ENCODE peak calls at places on chromosomes 13 and 19, in five cellular contexts. T is H1, M is HepG2, W is GM12878, Y is NT2/D1. U is an unnamed sample.

GRCh38 chr13:60020288-60020687 is 143.4 kb downstream of the DIAPH3 start:
- DNase-seq in W (no peak), M (no peak), T (no peak), Y (no peak), U (no peak)

GRCh38 chr13:63472736-63473135 is 2057.1 kb upstream of the PCDH20 start:
- DNase-seq in W (no peak), T (no peak), Y (no peak), M (no peak), U (peak)

GRCh38 chr19:15251010-15251748 is 18.9 kb upstream of the EPHX3 start:
- DNase-seq in W (no peak), M (no peak), T (no peak), Y (no peak), U (no peak)

GRCh38 chr13:44362394-44363040 is 11.1 kb upstream of the SERP2 start:
- DNase-seq in Y (no peak), T (no peak), W (no peak), M (no peak), U (no peak)

GRCh38 chr19:3479177-3479818 is 1.0 kb downstream of the SMIM24 start:
- DNase-seq in W (no peak), T (peak), M (no peak), Y (no peak), U (peak)

GRCh38 chr13:99895428-99895998 is 76.1 kb downstream of the ZIC5 start:
- DNase-seq in T (no peak), Y (no peak), W (no peak), M (no peak), U (no peak)

GRCh38 chr13:39765801-39766463 is 110.5 kb downstream of the COG6 start:
- DNase-seq in M (no peak), W (no peak), Y (no peak), T (no peak), U (no peak)

GRCh38 chr19:38564981-38565685 is 52.6 kb downstream of the MAP4K1 start:
- DNase-seq in W (no peak), M (no peak), Y (no peak), T (no peak), U (no peak)

GRCh38 chr19:36449059-36449670 is 30.7 kb upstream of the ZFP82 start:
- DNase-seq in Y (no peak), W (no peak), M (no peak), T (no peak), U (no peak)

GRCh38 chr13:79806821-79807220 is 325.9 kb downstream of the NDFIP2 start:
- DNase-seq in T (no peak), W (no peak), M (no peak), Y (no peak), U (no peak)

GRCh38 chr19:336067-336614 is 8.5 kb downstream of the MIER2 start:
- DNase-seq in W (no peak), M (no peak), T (no peak), Y (no peak), U (no peak)

GRCh38 chr13:57629391-57629804 is 2.1 kb upstream of the PCDH17 start:
- DNase-seq in Y (no peak), T (no peak), W (no peak), M (no peak), U (peak)

GRCh38 chr19:42392165-42392564 is 2.1 kb upstream of the CNFN start:
- DNase-seq in T (no peak), M (no peak), W (no peak), Y (no peak), U (no peak)

DNA sequence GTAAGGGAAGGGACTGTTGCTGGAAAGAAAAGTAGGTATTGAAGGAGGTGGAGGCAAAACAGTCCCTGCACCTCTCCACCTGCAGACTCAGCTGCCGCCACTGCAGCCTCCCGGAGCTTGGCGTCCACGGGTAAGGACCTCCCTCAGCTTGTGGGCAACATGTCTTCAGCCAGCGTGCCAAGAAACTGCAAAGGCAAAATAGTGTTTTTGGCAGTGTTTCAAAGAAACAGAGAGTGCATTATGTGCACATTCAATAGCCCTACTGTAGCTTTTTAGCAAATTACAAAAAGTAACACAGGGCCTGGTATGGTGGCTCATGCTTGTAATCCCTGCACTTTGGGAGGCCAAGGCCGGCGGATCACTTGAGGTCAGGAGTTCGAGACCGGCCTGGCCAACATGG is 57.4 kb downstream of the ATP11A start:
- DNase-seq in M (no peak), W (no peak), Y (no peak), T (no peak), U (no peak)
- TF ChIP-seq SUZ12 in M (no peak), W (no peak), Y (no peak), T (no peak), U (no peak)

DNA sequence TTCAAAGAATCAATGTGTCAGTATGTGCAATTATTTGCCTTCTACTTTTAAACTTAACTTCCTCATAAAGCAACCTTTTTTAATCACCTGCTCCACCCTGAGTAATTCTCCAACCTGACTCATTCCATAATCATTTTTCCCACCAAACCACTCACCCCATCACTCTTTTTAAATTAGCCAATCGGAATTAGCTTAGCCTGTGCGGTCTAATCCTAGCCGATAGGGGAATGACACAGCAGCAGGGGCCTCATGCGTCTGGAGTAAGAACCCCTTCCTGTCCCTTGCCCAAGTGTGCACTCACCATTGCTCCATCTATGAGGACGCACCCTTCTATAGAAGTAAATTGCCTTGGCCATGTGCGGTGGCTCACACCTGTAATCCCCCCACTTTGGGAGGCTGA is 27.4 kb upstream of the ZNF83 start:
- DNase-seq in Y (no peak), M (no peak), T (no peak), W (no peak), U (no peak)
- TF ChIP-seq SUZ12 in Y (no peak), M (no peak), T (no peak), W (no peak), U (no peak)

DNA sequence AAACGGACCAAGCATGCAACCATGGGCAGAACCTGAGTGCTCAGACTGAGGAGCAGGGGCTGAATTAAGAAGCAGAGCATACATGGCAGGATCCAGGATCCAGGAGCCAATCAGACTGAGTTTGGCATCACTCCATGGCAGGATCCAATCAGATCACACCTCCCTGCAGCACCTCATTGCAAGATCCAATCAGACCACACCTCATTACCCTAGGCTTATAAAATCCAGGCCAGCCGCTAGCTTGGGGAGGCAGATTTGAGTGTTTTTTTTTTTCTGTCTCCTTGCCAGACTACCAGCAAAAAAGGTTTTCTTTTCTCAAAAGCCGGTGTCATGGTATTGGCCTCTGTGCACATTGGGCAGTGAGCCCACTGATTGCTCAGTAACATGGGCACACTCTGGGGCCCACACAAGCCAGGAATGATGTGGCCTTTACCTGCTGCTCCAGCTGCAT is 127.9 kb upstream of the GJB6 start:
- DNase-seq in M (no peak), T (no peak), Y (no peak), W (no peak), U (no peak)
- TF ChIP-seq SUZ12 in M (no peak), T (no peak), Y (no peak), W (no peak), U (no peak)

DNA sequence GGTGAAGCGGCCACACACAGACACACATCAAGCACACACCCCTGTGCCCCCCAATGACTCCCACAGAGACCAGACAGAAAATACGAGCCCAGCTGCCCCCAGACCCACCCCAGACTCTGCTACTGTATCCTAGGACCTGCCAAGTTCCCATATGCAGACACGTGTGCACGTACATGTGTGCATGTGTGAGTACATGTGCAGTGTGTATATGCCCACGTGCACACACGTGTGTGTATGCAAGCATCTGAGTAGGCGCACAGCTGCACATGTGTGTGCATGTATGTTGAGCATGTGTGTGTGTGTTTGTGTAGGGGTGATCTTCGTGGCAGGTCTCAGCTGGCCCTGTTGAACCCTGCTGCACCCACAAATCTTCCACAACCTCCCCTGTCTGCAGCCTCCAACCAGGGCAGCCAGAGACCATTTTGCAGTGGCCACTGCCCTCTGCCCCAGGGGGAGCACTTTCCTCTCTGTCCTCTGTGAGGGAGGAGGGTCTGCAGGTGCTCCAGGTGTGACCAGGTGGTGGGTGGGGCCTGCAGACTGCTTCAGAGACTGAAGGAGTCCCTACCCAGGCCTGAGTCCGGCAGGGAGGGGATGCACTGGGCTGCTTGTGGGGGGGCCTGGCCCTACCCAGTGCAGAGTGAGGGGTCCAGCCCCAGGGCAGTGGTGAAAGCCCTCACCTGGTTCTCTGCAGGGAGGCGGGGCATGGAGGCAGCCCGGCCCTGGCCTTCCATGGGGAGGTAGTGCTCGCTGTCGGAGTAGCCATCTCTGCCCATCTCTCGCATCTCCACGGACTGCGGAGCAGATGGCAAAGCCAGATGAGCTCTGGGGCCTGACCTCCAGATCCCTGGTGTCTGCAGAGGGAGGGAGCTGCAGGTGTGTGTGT is 61.5 kb downstream of the IER2 start:
- DNase-seq in W (no peak), T (no peak), Y (no peak), M (no peak), U (no peak)
- TF ChIP-seq SUZ12 in W (no peak), T (no peak), Y (no peak), M (no peak), U (no peak)

GRCh38 chr19:6064016-6064702 is 46.1 kb downstream of the RFX2 start:
- DNase-seq in Y (no peak), M (no peak), W (no peak), T (no peak), U (no peak)

GRCh38 chr19:6064703-6065073 is 45.6 kb downstream of the RFX2 start:
- DNase-seq in M (no peak), T (no peak), W (no peak), Y (no peak), U (no peak)

GRCh38 chr19:6067975-6068374 is 42.3 kb downstream of the RFX2 start:
- DNase-seq in M (no peak), Y (no peak), W (no peak), T (no peak), U (no peak)

GRCh38 chr19:6066661-6067646 is 43.3 kb downstream of the RFX2 start:
- DNase-seq in Y (peak), T (peak), W (no peak), M (peak), U (peak)

GRCh38 chr19:6065685-6066365 is 44.5 kb downstream of the RFX2 start:
- DNase-seq in M (peak), Y (no peak), W (no peak), T (no peak), U (no peak)
- TF ChIP-seq SUZ12 in M (no peak), Y (no peak), W (no peak), T (no peak), U (no peak)

GRCh38 chr13:98026457-98026857 is 73.0 kb downstream of the IPO5 start:
- DNase-seq in Y (peak), M (peak), T (no peak), W (no peak), U (no peak)
- TF ChIP-seq SUZ12 in Y (no peak), M (no peak), T (no peak), W (no peak), U (no peak)

GRCh38 chr19:30283556-30283955 is 88.6 kb upstream of the ZNF536 start:
- DNase-seq in Y (no peak), M (no peak), T (no peak), W (no peak), U (no peak)

GRCh38 chr19:30286378-30286777 is 85.8 kb upstream of the ZNF536 start:
- DNase-seq in W (no peak), Y (no peak), M (no peak), T (no peak), U (no peak)

GRCh38 chr19:30284885-30285284 is 87.3 kb upstream of the ZNF536 start:
- DNase-seq in W (no peak), M (no peak), T (no peak), Y (no peak), U (no peak)

GRCh38 chr19:30281903-30282302 is 90.3 kb upstream of the ZNF536 start:
- DNase-seq in T (no peak), M (no peak), Y (no peak), W (no peak), U (no peak)

DNA sequence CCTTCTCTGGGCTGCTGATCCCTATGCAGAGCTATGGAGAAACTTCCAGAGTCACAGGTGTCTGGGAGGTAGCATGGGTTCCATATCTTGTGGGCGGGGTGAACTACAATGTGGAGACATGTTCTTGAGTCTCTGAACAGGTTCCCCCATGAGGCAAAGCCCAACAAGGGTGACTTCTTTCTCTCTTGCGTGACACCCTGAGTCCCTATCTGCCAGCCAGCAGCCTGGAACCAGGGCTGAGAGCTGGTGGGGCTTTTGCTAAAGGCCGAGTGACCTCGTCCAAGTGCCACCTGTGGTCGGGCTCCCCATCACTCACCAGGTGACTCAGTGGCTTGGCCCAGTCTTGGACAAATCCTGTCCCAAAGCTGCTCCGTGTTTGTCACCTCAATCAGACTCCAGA is 88.0 kb upstream of the ZNF536 start:
- DNase-seq in Y (no peak), T (no peak), M (no peak), W (no peak), U (no peak)
- TF ChIP-seq SUZ12 in Y (no peak), T (no peak), M (no peak), W (no peak), U (no peak)

DNA sequence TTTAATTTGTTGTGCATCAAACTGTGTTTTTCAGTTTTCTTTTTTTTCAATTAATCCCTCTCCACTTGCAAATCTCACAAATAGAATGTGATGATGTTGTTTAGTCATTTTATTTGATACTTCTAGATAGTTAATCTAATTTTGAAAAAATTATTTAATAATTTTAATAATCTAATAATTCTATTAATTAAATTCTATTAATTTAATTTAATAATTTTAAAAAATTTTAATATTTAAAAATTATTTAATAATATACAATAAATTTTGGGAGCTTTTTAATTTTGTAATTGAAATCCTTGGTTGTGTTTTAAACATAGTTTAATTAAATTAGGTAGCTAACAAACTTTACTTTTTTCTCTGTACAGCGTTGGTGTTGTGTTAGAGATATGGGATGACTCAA is 393.8 kb downstream of the OLFM4 start:
- DNase-seq in Y (no peak), M (no peak), W (no peak), T (no peak), U (no peak)
- TF ChIP-seq SUZ12 in Y (no peak), M (no peak), W (no peak), T (no peak), U (no peak)

DNA sequence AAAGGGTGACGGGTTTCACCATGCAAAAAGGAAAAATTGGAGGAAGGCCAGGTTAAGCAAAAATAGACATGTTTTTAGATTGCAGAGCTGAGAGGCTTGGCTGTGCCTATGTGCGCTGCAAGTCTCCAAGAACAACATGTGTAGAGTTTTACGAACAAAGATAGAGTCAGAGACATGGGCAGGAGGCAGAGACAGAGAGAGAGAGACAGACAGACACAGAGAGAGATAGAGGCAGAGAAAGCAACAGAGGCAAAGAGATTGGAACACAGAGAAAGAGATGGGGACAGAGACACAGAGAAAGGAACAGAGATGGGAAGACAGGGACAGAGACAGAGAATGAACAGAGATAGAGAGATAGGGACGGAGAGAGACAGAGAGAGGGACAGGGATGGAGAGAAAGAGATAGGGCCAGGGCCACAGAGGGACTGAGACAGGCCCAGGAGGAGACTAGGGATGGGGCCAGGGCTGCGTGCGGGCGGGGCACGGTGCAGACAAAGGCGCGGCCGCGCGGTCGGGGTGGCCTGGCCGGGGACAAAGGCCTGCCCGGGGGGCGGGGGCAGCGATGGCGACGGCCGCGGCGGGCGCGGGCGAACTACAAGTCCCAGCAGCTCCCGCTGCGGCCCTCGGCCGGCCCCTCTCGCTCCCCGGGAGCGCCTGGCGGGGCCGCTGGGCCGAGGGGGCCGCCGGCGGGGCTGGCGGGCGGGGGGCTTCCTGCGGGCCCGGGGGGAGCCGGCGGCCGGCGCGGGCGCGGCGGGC is at the start of gene ZNF358:
- DNase-seq in M (peak), T (peak), W (no peak), Y (no peak), U (peak)
- TF ChIP-seq SUZ12 in M (peak), T (no peak), W (peak), Y (no peak), U (no peak)

GRCh38 chr19:49423278-49423984 is at the start of gene PTH2:
- DNase-seq in T (no peak), M (no peak), W (no peak), Y (no peak), U (no peak)
- TF ChIP-seq SUZ12 in T (peak), M (no peak), W (peak), Y (no peak), U (no peak)